ENCODE peak calls at places on chromosomes 13 and 19, in ten cellular contexts. L is activated naive CD4-positive, alpha-beta T cell treated with anti-CD3 and anti-CD28 coated beads, Interleukin-2, amount 50 U/mL, for 72 hours; R is memory B cell; K is left ventricle myocardium superior; T is central memory CD8-positive, alpha-beta T cell; N is activated CD8-positive, alpha-beta T cell treated with anti-CD3 and anti-CD28 coated beads for 36 hours; B is natural killer cell; V is stimulated activated naive B cell treated with anti-CD40 and anti-IgM and Interleukin-4, amounts not matched to agents 10 μg/mL and 1 μg/mL and 100 μg/mL, for 72 hours; Q is T-cell; I is left cardiac atrium. D is an unnamed sample.
A peak's percentile ranks its signal among the peaks of the same experiment; 100 is the strongest.

GRCh38 chr13:113881614-113882265 is 17.9 kb upstream of the GAS6 start:
- ATAC-seq in Q (peak; percentile 79), N (peak; percentile 45), V (peak; percentile 78), R (no peak), L (peak; percentile 51), B (no peak), I (peak; percentile 54), T (peak; percentile 22), K (peak; percentile 76), D (peak; percentile 37)

GRCh38 chr13:99275093-99275469 is 16.9 kb upstream of the GPR18 start:
- ATAC-seq in V (no peak), N (peak; percentile 82), I (no peak), B (peak; percentile 70), T (peak; percentile 63), K (peak; percentile 46), Q (peak; percentile 81), L (peak; percentile 96), R (no peak), D (peak; percentile 92)

GRCh38 chr19:5109560-5109959 is 140.6 kb downstream of the KDM4B start:
- ATAC-seq in K (no peak), B (no peak), N (no peak), R (no peak), V (no peak), T (no peak), I (no peak), L (no peak), Q (no peak), D (no peak)

GRCh38 chr19:40799558-40800338 is 757 bp downstream of the EGLN2 start:
- ATAC-seq in V (peak; percentile 3), R (no peak), K (peak; percentile 12), Q (no peak), I (peak; percentile 13), L (no peak), T (no peak), B (no peak), N (no peak), D (no peak)

GRCh38 chr13:48709213-48709612 is 55.5 kb downstream of the CYSLTR2 start:
- ATAC-seq in B (no peak), N (peak; percentile 39), T (no peak), K (no peak), R (no peak), V (no peak), L (peak; percentile 85), Q (no peak), I (no peak), D (peak; percentile 93)

GRCh38 chr13:21825186-21825585 is 154.3 kb downstream of the FGF9 start:
- ATAC-seq in T (no peak), V (no peak), R (no peak), I (no peak), N (no peak), K (peak; percentile 32), Q (no peak), B (no peak), L (no peak), D (no peak)

GRCh38 chr19:39917561-39918182 is 16.8 kb downstream of the FCGBP start:
- ATAC-seq in I (no peak), T (no peak), B (no peak), L (no peak), K (no peak), N (no peak), R (no peak), Q (no peak), V (no peak), D (no peak)

GRCh38 chr13:40676007-40676406 is 9.6 kb upstream of the FOXO1 start:
- ATAC-seq in I (no peak), Q (no peak), N (no peak), V (no peak), K (no peak), B (no peak), L (no peak), T (no peak), R (no peak), D (no peak)

GRCh38 chr13:41388143-41388881 is 69.0 kb upstream of the RGCC start:
- ATAC-seq in T (no peak), B (no peak), K (peak; percentile 56), Q (no peak), L (no peak), R (no peak), N (no peak), I (no peak), V (no peak), D (no peak)

GRCh38 chr19:43656436-43656835 is 13.5 kb downstream of the PLAUR start:
- ATAC-seq in R (no peak), V (no peak), L (no peak), I (no peak), Q (no peak), N (no peak), K (no peak), B (no peak), T (no peak), D (no peak)